ENCODE peak calls at places on chromosomes 2 and 18, in seven cellular contexts. One of them, this sample, is unnamed.
A peak's percentile ranks its signal among the peaks of the same experiment; 100 is the strongest.

GRCh38 chr2:84451579-84451978 is 7.5 kb downstream of the SUCLG1 start:
- DNase-seq in progenitor cell of endocrine pancreas: no peak
- DNase-seq in fibroblast of lung: no peak
- DNase-seq in cardiac muscle cell: no peak
- DNase-seq in GM06990: no peak
- DNase-seq in Calu3: no peak
- DNase-seq in CD4-positive, alpha-beta T cell: no peak
- DNase-seq in this sample: no peak

GRCh38 chr2:120245933-120246332 is 6.7 kb upstream of the RALB start:
- DNase-seq in Calu3: no peak
- DNase-seq in progenitor cell of endocrine pancreas: no peak
- DNase-seq in cardiac muscle cell: no peak
- DNase-seq in GM06990: no peak
- DNase-seq in fibroblast of lung: no peak
- DNase-seq in CD4-positive, alpha-beta T cell: no peak
- DNase-seq in this sample: no peak

GRCh38 chr2:120982598-120982997 is 246.9 kb downstream of the GLI2 start:
- DNase-seq in GM06990: no peak
- DNase-seq in Calu3: no peak
- DNase-seq in fibroblast of lung: no peak
- DNase-seq in progenitor cell of endocrine pancreas: no peak
- DNase-seq in cardiac muscle cell: no peak
- DNase-seq in CD4-positive, alpha-beta T cell: no peak
- DNase-seq in this sample: no peak

GRCh38 chr2:128792476-128793054 is 473.9 kb upstream of the HS6ST1 start:
- DNase-seq in Calu3: no peak
- DNase-seq in cardiac muscle cell: no peak
- DNase-seq in progenitor cell of endocrine pancreas: no peak
- DNase-seq in GM06990: no peak
- DNase-seq in CD4-positive, alpha-beta T cell: no peak
- DNase-seq in fibroblast of lung: no peak
- DNase-seq in this sample: no peak

GRCh38 chr2:189580267-189580661 is 322 bp downstream of the SLC40A1 start:
- DNase-seq in Calu3: peak; percentile 17
- DNase-seq in fibroblast of lung: peak; percentile 26
- DNase-seq in progenitor cell of endocrine pancreas: no peak
- DNase-seq in CD4-positive, alpha-beta T cell: peak; percentile 38
- DNase-seq in cardiac muscle cell: peak; percentile 44
- DNase-seq in GM06990: no peak
- DNase-seq in this sample: peak; percentile 13

GRCh38 chr2:112698834-112699515 is 21.8 kb upstream of the NT5DC4 start:
- DNase-seq in cardiac muscle cell: no peak
- DNase-seq in fibroblast of lung: no peak
- DNase-seq in progenitor cell of endocrine pancreas: no peak
- DNase-seq in CD4-positive, alpha-beta T cell: no peak
- DNase-seq in Calu3: no peak
- DNase-seq in GM06990: no peak
- DNase-seq in this sample: no peak

GRCh38 chr2:172330060-172330671 is 97.2 kb upstream of the ITGA6 start:
- DNase-seq in cardiac muscle cell: peak; percentile 26
- DNase-seq in GM06990: no peak
- DNase-seq in progenitor cell of endocrine pancreas: no peak
- DNase-seq in fibroblast of lung: no peak
- DNase-seq in CD4-positive, alpha-beta T cell: no peak
- DNase-seq in Calu3: no peak
- DNase-seq in this sample: no peak

GRCh38 chr2:23330214-23330613 is 54.8 kb upstream of the KLHL29 start:
- DNase-seq in Calu3: no peak
- DNase-seq in GM06990: no peak
- DNase-seq in cardiac muscle cell: peak; percentile 60
- DNase-seq in fibroblast of lung: peak; percentile 21
- DNase-seq in CD4-positive, alpha-beta T cell: no peak
- DNase-seq in progenitor cell of endocrine pancreas: peak; percentile 33
- DNase-seq in this sample: peak; percentile 29

GRCh38 chr18:58962331-58962730 is 97.7 kb downstream of the ZNF532 start:
- DNase-seq in GM06990: no peak
- DNase-seq in CD4-positive, alpha-beta T cell: no peak
- DNase-seq in cardiac muscle cell: no peak
- DNase-seq in fibroblast of lung: no peak
- DNase-seq in progenitor cell of endocrine pancreas: no peak
- DNase-seq in Calu3: no peak
- DNase-seq in this sample: no peak

GRCh38 chr18:23977709-23978483 is 36.7 kb upstream of the TTC39C start:
- DNase-seq in CD4-positive, alpha-beta T cell: no peak
- DNase-seq in GM06990: no peak
- DNase-seq in cardiac muscle cell: no peak
- DNase-seq in Calu3: no peak
- DNase-seq in progenitor cell of endocrine pancreas: no peak
- DNase-seq in fibroblast of lung: peak; percentile 22
- DNase-seq in this sample: no peak

GRCh38 chr2:217064234-217065103 is 204.6 kb upstream of the TNP1 start:
- DNase-seq in progenitor cell of endocrine pancreas: no peak
- DNase-seq in Calu3: no peak
- DNase-seq in CD4-positive, alpha-beta T cell: no peak
- DNase-seq in fibroblast of lung: peak; percentile 51
- DNase-seq in cardiac muscle cell: no peak
- DNase-seq in GM06990: no peak
- DNase-seq in this sample: no peak

DNA sequence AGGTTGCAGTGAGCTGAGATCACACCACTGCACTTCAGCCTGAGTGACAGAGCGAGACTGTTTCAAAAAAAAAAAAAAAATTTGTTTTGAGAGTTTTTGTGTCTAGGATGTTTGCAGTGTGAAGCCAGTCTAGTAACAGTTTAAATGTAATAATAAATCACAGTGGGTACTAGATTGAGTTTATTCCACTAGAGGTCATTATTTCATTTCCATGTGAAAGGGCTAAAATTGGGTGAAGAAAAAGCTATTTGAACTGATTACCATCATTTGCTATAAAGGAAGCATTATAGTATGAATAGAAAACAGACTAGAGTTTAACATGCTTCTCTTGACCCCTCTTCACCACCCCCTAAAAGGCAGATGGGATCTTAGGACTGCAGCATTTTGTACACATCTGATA is 20.3 kb downstream of the SNRPD1 start:
- DNase-seq in progenitor cell of endocrine pancreas: no peak
- DNase-seq in fibroblast of lung: peak; percentile 21
- DNase-seq in Calu3: no peak
- DNase-seq in GM06990: no peak
- DNase-seq in cardiac muscle cell: no peak
- DNase-seq in CD4-positive, alpha-beta T cell: no peak
- DNase-seq in this sample: no peak
- TF ChIP-seq CTCF in progenitor cell of endocrine pancreas: no peak
- TF ChIP-seq CTCF in fibroblast of lung: no peak
- TF ChIP-seq CTCF in Calu3: no peak
- TF ChIP-seq CTCF in GM06990: no peak
- TF ChIP-seq CTCF in cardiac muscle cell: peak; percentile 21
- TF ChIP-seq CTCF in CD4-positive, alpha-beta T cell: no peak
- TF ChIP-seq CTCF in this sample: no peak

DNA sequence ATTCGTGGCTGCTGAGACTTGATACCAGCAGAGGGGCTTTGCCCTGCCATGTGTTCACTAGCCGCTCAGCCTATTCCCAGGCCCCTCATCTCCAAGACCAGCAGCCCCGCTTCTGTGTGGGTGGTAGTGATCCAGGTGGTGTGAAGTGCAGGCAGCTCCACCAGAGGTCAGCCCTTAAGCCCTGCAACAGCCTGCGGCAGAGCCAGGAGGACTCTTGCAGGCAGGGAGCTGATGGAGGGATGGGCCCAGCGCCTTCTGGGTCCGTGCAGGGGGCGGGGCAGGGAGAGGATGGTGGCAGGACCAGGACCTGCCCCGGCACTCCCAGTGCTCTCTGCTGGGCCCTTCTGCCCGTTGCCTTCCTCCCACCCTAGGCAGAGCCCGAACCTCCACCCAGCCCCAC is 162.0 kb downstream of the SH3BP4 start:
- DNase-seq in Calu3: no peak
- DNase-seq in progenitor cell of endocrine pancreas: no peak
- DNase-seq in cardiac muscle cell: peak; percentile 26
- DNase-seq in fibroblast of lung: no peak
- DNase-seq in GM06990: no peak
- DNase-seq in CD4-positive, alpha-beta T cell: no peak
- DNase-seq in this sample: no peak
- TF ChIP-seq CTCF in Calu3: no peak
- TF ChIP-seq CTCF in progenitor cell of endocrine pancreas: peak; percentile 25
- TF ChIP-seq CTCF in cardiac muscle cell: no peak
- TF ChIP-seq CTCF in fibroblast of lung: no peak
- TF ChIP-seq CTCF in GM06990: no peak
- TF ChIP-seq CTCF in CD4-positive, alpha-beta T cell: no peak
- TF ChIP-seq CTCF in this sample: no peak

GRCh38 chr2:240560480-240561324 is 545 bp downstream of the DUSP28 start:
- DNase-seq in cardiac muscle cell: peak; percentile 99
- DNase-seq in Calu3: peak; percentile 99
- DNase-seq in CD4-positive, alpha-beta T cell: peak; percentile 100
- DNase-seq in progenitor cell of endocrine pancreas: peak; percentile 99
- DNase-seq in GM06990: peak; percentile 96
- DNase-seq in fibroblast of lung: peak; percentile 98
- DNase-seq in this sample: peak; percentile 96

GRCh38 chr2:240561325-240561971 is 1.3 kb downstream of the DUSP28 start:
- DNase-seq in cardiac muscle cell: no peak
- DNase-seq in CD4-positive, alpha-beta T cell: no peak
- DNase-seq in fibroblast of lung: peak; percentile 71
- DNase-seq in progenitor cell of endocrine pancreas: no peak
- DNase-seq in GM06990: no peak
- DNase-seq in Calu3: no peak
- DNase-seq in this sample: no peak

GRCh38 chr2:240559271-240559670 is 886 bp upstream of the DUSP28 start:
- DNase-seq in CD4-positive, alpha-beta T cell: no peak
- DNase-seq in cardiac muscle cell: no peak
- DNase-seq in progenitor cell of endocrine pancreas: no peak
- DNase-seq in Calu3: no peak
- DNase-seq in fibroblast of lung: no peak
- DNase-seq in GM06990: no peak
- DNase-seq in this sample: no peak

GRCh38 chr2:240558229-240558885 is 569 bp upstream of the ANKMY1 start:
- DNase-seq in progenitor cell of endocrine pancreas: no peak
- DNase-seq in fibroblast of lung: no peak
- DNase-seq in CD4-positive, alpha-beta T cell: no peak
- DNase-seq in GM06990: no peak
- DNase-seq in Calu3: no peak
- DNase-seq in cardiac muscle cell: no peak
- DNase-seq in this sample: no peak

GRCh38 chr2:240560084-240560479 is at the start of gene DUSP28:
- DNase-seq in fibroblast of lung: peak; percentile 85
- DNase-seq in Calu3: peak; percentile 94
- DNase-seq in CD4-positive, alpha-beta T cell: peak; percentile 89
- DNase-seq in progenitor cell of endocrine pancreas: peak; percentile 71
- DNase-seq in GM06990: peak; percentile 96
- DNase-seq in cardiac muscle cell: peak; percentile 91
- DNase-seq in this sample: peak; percentile 90
- TF ChIP-seq CTCF in fibroblast of lung: no peak
- TF ChIP-seq CTCF in Calu3: no peak
- TF ChIP-seq CTCF in CD4-positive, alpha-beta T cell: no peak
- TF ChIP-seq CTCF in progenitor cell of endocrine pancreas: no peak
- TF ChIP-seq CTCF in GM06990: no peak
- TF ChIP-seq CTCF in cardiac muscle cell: no peak
- TF ChIP-seq CTCF in this sample: no peak

GRCh38 chr2:33034784-33035183 is 88.0 kb downstream of the LTBP1 start:
- DNase-seq in progenitor cell of endocrine pancreas: no peak
- DNase-seq in Calu3: no peak
- DNase-seq in GM06990: no peak
- DNase-seq in CD4-positive, alpha-beta T cell: no peak
- DNase-seq in cardiac muscle cell: no peak
- DNase-seq in fibroblast of lung: peak; percentile 76
- DNase-seq in this sample: no peak
- TF ChIP-seq CTCF in progenitor cell of endocrine pancreas: no peak
- TF ChIP-seq CTCF in Calu3: peak; percentile 25
- TF ChIP-seq CTCF in GM06990: no peak
- TF ChIP-seq CTCF in CD4-positive, alpha-beta T cell: no peak
- TF ChIP-seq CTCF in cardiac muscle cell: peak; percentile 38
- TF ChIP-seq CTCF in fibroblast of lung: peak; percentile 50
- TF ChIP-seq CTCF in this sample: no peak

GRCh38 chr2:193695367-193695766 is 1500.6 kb upstream of the TMEFF2 start:
- DNase-seq in progenitor cell of endocrine pancreas: no peak
- DNase-seq in GM06990: no peak
- DNase-seq in cardiac muscle cell: peak; percentile 45
- DNase-seq in CD4-positive, alpha-beta T cell: no peak
- DNase-seq in Calu3: peak; percentile 19
- DNase-seq in fibroblast of lung: peak; percentile 1
- DNase-seq in this sample: no peak
- TF ChIP-seq CTCF in progenitor cell of endocrine pancreas: peak; percentile 53
- TF ChIP-seq CTCF in GM06990: peak; percentile 46
- TF ChIP-seq CTCF in cardiac muscle cell: peak; percentile 62
- TF ChIP-seq CTCF in CD4-positive, alpha-beta T cell: no peak
- TF ChIP-seq CTCF in Calu3: peak; percentile 29
- TF ChIP-seq CTCF in fibroblast of lung: no peak
- TF ChIP-seq CTCF in this sample: peak; percentile 20

DNA sequence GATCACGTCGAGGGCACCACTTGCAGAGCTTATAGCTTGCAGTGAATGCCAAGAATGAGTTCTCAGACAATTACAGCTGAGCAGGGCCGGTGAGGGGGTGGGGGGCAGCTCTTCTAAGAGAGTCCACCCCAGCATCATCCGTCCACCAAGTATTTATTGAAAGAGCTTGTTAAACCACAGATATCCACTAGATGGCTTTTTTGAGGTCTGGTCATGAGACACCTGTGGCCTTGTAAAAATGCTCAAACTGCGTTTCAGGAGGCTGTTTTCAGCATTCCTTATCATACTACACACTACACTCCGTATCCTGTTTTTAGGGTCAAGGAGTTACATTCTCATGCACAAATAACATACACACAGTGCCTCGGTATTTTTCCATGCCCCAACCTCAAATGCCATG is 51.5 kb downstream of the DNAJC10 start:
- DNase-seq in Calu3: no peak
- DNase-seq in progenitor cell of endocrine pancreas: no peak
- DNase-seq in cardiac muscle cell: peak; percentile 30
- DNase-seq in GM06990: no peak
- DNase-seq in CD4-positive, alpha-beta T cell: no peak
- DNase-seq in fibroblast of lung: peak; percentile 26
- DNase-seq in this sample: no peak
- TF ChIP-seq CTCF in Calu3: peak; percentile 37
- TF ChIP-seq CTCF in progenitor cell of endocrine pancreas: peak; percentile 57
- TF ChIP-seq CTCF in cardiac muscle cell: peak; percentile 43
- TF ChIP-seq CTCF in GM06990: peak; percentile 34
- TF ChIP-seq CTCF in CD4-positive, alpha-beta T cell: no peak
- TF ChIP-seq CTCF in fibroblast of lung: peak; percentile 46
- TF ChIP-seq CTCF in this sample: no peak

This sample was measured in GM10248.